ENCODE peak calls at places on chromosomes 4 and X, in seven cellular contexts. L is body of pancreas, K is heart left ventricle, I is GM12892, Q is H1, G is esophagus squamous epithelium, M is NB4. B is an unnamed sample.

GRCh38 chr4:7059673-7060072 is 8.2 kb downstream of the GRPEL1 start:
- DNase-seq in L (no peak), M (peak), K (no peak), I (no peak), G (no peak), Q (no peak), B (no peak)

GRCh38 chr4:179664628-179665027 is 2222.4 kb upstream of the AGA start:
- DNase-seq in Q (no peak), L (no peak), I (no peak), K (no peak), M (no peak), G (no peak), B (no peak)

GRCh38 chrX:120316587-120317283 is 5.5 kb upstream of the TMEM255A start:
- DNase-seq in K (no peak), I (no peak), G (no peak), M (peak), Q (no peak), L (no peak), B (no peak)

GRCh38 chr4:52241916-52242315 is 190.8 kb downstream of the SPATA18 start:
- DNase-seq in Q (no peak), L (no peak), K (no peak), G (no peak), I (no peak), M (no peak), B (no peak)

GRCh38 chrX:11423949-11424348 is 130.7 kb downstream of the AMELX start:
- DNase-seq in K (no peak), I (no peak), Q (no peak), G (no peak), L (no peak), M (no peak), B (no peak)

GRCh38 chrX:109826954-109827708 is 94.1 kb upstream of the ACSL4 start:
- DNase-seq in L (no peak), G (no peak), M (no peak), K (no peak), Q (no peak), I (no peak), B (no peak)

GRCh38 chr4:116599859-116600258 is 485.5 kb downstream of the TRAM1L1 start:
- DNase-seq in K (peak), Q (peak), I (no peak), L (no peak), M (peak), G (no peak), B (peak)

GRCh38 chr4:113637363-113637762 is 124.2 kb downstream of the CAMK2D start:
- DNase-seq in M (no peak), L (no peak), Q (no peak), G (no peak), K (no peak), I (no peak), B (no peak)

GRCh38 chr4:24476209-24476781 is 108.1 kb downstream of the DHX15 start:
- DNase-seq in M (peak), G (no peak), Q (no peak), I (no peak), K (no peak), L (no peak), B (peak)

GRCh38 chrX:103356023-103356798 is at the start of gene TCEAL9:
- DNase-seq in M (no peak), Q (no peak), I (no peak), G (no peak), K (peak), L (peak), B (peak)

GRCh38 chr4:6974138-6974848 is 64.7 kb downstream of the TBC1D14 start:
- DNase-seq in M (peak), Q (peak), G (no peak), L (peak), K (peak), I (peak), B (peak)

GRCh38 chrX:20965270-20966044 is 408.8 kb upstream of the CNKSR2 start:
- DNase-seq in I (no peak), Q (no peak), G (no peak), M (no peak), K (no peak), L (no peak), B (no peak)

GRCh38 chr4:21765810-21766407 is 182.7 kb downstream of the KCNIP4 start:
- DNase-seq in M (peak), Q (peak), L (peak), K (no peak), I (no peak), G (no peak), B (peak)

GRCh38 chr4:151627491-151627890 is 133.3 kb downstream of the GATB start:
- DNase-seq in G (no peak), K (no peak), Q (no peak), M (no peak), L (no peak), I (no peak), B (no peak)

GRCh38 chrX:16394290-16394689 is 227.0 kb downstream of the MAGEB17 start:
- DNase-seq in K (no peak), I (no peak), G (no peak), M (no peak), L (no peak), Q (no peak), B (no peak)

GRCh38 chrX:33726281-33727160 is 405.6 kb downstream of the FAM47A start:
- DNase-seq in L (no peak), Q (no peak), M (no peak), I (no peak), G (no peak), K (peak), B (no peak)

GRCh38 chr4:174592985-174593335 is 70.7 kb upstream of the HPGD start:
- DNase-seq in M (peak), L (peak), Q (no peak), K (no peak), G (no peak), I (no peak), B (peak)

GRCh38 chrX:103197721-103198306 is 17.1 kb upstream of the BEX4 start:
- DNase-seq in K (no peak), G (no peak), Q (no peak), L (no peak), I (no peak), M (no peak), B (no peak)

GRCh38 chr4:13365195-13365594 is 118.9 kb downstream of the RAB28 start:
- DNase-seq in I (no peak), M (no peak), K (no peak), G (no peak), Q (no peak), L (no peak), B (no peak)

GRCh38 chr4:13367244-13367643 is 116.9 kb downstream of the RAB28 start:
- DNase-seq in K (no peak), I (no peak), Q (no peak), L (no peak), M (no peak), G (no peak), B (peak)

GRCh38 chr4:13371050-13371449 is 113.1 kb downstream of the RAB28 start:
- DNase-seq in L (no peak), K (no peak), M (no peak), Q (no peak), G (no peak), I (no peak), B (peak)

GRCh38 chr4:13367691-13368090 is 116.4 kb downstream of the RAB28 start:
- DNase-seq in G (no peak), Q (no peak), L (no peak), K (no peak), I (no peak), M (no peak), B (peak)

GRCh38 chr4:13368262-13368661 is 115.9 kb downstream of the RAB28 start:
- DNase-seq in G (no peak), L (no peak), Q (no peak), M (peak), K (no peak), I (no peak), B (peak)
- TF ChIP-seq POLR2A in G (no peak), L (no peak), Q (no peak), M (no peak), K (no peak), I (no peak), B (no peak)

DNA sequence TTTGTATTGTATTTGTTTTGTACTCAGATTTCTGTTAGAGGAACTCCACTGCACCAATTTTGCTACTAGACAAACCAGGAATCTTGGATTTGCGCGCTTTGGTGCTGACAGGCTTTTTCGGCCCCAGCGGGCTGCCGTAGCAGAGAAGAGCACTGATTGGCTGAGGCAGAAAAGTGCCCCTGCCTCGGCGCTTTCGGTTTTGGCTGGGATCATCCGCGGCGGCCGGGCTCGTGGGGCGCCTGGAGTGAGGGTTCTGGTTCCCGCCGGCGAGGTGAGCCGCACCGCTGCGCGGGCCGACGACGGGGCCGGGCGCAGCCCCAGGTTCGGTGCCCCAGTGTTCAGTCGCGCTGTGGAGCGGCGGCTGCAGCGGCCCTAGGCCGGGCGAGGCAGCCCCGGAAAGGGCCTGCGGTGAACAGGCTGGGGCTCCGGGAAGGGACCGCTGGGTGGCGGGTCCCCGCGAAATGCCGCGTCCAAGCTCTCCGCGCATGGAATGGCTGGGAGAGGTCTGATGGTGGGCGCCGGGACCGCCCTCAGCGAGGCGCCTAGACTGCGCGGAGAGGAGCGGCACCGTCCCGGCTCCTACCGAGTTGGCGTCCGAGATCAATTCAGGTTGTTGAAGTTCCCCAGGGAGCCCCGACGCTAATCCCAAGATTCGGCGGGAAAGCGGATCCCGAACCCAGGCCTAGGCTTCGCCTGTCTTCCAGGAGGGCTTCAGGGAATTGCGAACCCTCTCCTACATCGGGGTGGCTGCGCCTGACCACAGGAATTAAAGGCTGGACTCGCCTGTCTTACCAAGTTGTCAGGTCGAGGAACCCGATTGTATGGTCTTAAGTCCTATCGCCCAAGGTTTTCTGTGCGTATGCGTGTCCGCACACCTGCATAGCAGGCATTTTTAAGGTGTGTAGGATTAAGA is at the start of gene LSM6:
- DNase-seq in G (peak), Q (peak), I (peak), M (peak), L (peak), K (peak), B (peak)
- TF ChIP-seq POLR2A in G (peak), Q (peak), I (peak), M (peak), L (peak), K (peak), B (peak)

DNA sequence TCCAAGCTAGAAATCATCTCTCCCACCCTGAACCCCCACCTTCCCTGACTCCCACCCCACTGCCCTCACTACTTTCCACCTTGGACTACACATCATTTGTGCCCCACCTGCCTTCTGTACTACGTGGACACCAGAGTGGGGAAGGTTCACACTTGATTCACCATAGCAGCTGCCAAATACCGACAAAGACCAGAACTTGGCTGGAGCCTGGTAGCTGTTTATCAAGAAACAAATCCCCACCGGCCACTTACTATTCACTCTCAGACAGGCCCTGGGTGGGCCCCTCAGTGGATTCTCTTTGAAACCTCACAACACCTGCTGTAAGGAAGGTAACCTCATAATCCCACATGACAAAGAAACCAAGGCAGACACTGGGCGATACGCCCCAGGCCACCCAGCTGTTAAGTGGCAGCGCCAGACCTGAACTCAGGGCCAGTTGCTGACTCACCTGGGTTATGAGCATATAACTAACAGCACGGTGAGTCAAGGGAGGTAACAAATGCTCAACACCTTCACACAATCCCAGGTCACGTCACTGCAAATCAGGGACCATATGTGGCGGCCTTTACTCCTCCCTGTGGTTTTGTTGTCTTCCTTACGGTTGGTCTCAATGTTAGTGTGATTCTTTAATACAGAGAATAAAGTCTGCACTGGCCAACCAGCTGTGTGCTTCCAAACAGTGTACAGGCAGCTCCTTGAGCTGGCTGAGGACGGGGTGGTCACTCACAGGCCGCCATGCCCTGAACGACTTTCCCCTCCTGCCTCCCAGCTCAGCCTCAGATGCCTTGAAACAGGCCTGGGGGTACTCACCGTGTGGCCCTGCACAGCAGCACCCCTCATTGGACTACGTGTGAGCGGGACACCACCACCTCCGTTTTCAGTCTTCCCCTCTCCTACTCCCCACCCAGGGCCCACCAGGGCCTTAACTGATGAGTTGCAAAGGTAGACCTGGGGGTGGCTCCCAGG is 7.5 kb downstream of the WDR1 start:
- DNase-seq in L (no peak), G (no peak), I (no peak), M (no peak), Q (no peak), K (no peak), B (no peak)
- TF ChIP-seq POLR2A in L (no peak), G (no peak), I (peak), M (no peak), Q (peak), K (no peak), B (no peak)

GRCh38 chrX:71095971-71096701 is 485 bp downstream of the FOXO4 start:
- DNase-seq in I (no peak), M (peak), Q (no peak), G (no peak), L (no peak), K (no peak), B (peak)
- TF ChIP-seq POLR2A in I (no peak), M (no peak), Q (no peak), G (peak), L (no peak), K (peak), B (peak)

B was measured in erythroblast.